ENCODE peak calls at places on chromosomes 12 and 14, in four cellular contexts. E is Panc1, G is tibial artery, L is heart right ventricle. V is an unnamed sample.

GRCh38 chr14:50926851-50927386 is 17.4 kb downstream of the PYGL start:
- DNase-seq in G (no peak), L (no peak), E (no peak), V (no peak)

GRCh38 chr14:84343637-84344036 is 1186.3 kb upstream of the FLRT2 start:
- DNase-seq in G (no peak), E (no peak), L (no peak), V (no peak)

GRCh38 chr14:25406818-25407217 is 356.9 kb upstream of the STXBP6 start:
- DNase-seq in G (no peak), E (no peak), L (no peak), V (peak; percentile 79)

GRCh38 chr14:54125109-54125508 is 168.5 kb upstream of the BMP4 start:
- DNase-seq in G (no peak), E (no peak), L (no peak), V (no peak)

GRCh38 chr14:64788706-64789105 is 84.5 kb downstream of the PLEKHG3 start:
- DNase-seq in E (no peak), G (peak; percentile 33), L (no peak), V (peak; percentile 84)

GRCh38 chr12:130041983-130042812 is 120.1 kb upstream of the FZD10 start:
- DNase-seq in E (no peak), G (no peak), L (peak; percentile 37), V (peak; percentile 78)

GRCh38 chr14:70810621-70811020 is 1.3 kb upstream of the MAP3K9 start:
- DNase-seq in E (no peak), L (no peak), G (no peak), V (no peak)

GRCh38 chr14:25756880-25757279 is 706.9 kb upstream of the STXBP6 start:
- DNase-seq in G (no peak), L (no peak), E (no peak), V (no peak)

GRCh38 chr14:24310666-24311604 is at the start of gene LTB4R:
- DNase-seq in E (no peak), L (peak; percentile 83), G (peak; percentile 86), V (no peak)

GRCh38 chr14:53450871-53451270 is 297.7 kb upstream of the DDHD1 start:
- DNase-seq in L (no peak), G (no peak), E (no peak), V (no peak)

GRCh38 chr12:18955594-18955993 is 173.9 kb upstream of the PLEKHA5 start:
- DNase-seq in G (no peak), E (no peak), L (no peak), V (no peak)

DNA sequence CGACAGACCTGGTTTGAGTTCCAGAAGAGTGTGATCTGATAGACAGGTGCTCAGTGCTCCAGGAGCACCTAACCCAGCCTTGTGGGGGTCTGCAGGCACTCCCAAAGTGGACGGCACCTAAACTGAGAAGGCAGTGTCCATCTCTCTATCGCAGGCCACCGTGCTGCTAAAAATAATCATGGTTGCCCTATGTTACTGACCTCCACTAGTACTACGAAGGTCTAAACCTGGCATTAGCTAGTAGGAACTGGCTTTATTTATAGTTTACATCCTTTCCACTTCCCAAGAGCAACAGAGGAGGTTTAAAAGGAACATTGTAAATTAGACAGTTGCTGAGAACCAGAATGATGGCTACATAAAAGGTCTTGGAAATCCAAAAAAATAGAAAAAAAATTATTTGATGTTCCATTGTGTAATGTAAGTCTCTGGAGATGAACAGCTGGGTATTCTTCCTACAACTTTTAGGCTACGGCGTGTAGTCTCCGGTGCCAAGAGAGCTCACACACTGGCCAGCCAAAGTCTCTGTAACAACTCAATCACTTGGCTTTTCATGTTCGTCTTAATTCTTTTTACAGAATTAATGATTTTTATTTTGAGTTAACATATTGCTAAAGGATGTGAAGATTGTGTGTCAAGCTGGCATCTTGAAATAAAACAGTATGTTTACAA is 27.3 kb downstream of the PPFIBP1 start:
- DNase-seq in L (no peak), E (no peak), G (no peak), V (peak; percentile 24)
- H3K27ac ChIP-seq in L (peak overlapping the region; percentile 78), E (peak overlapping the region; percentile 97), G (peak overlapping the region; percentile 64), V (no peak overlapping the region)

GRCh38 chr12:42002563-42002962 is 142.1 kb downstream of the GXYLT1 start:
- DNase-seq in L (no peak), E (no peak), G (no peak), V (no peak)
- H3K4me1 ChIP-seq in L (no peaks in the 10 kb centered on the region), E (no peaks in the 10 kb centered on the region), G (no peaks in the 10 kb centered on the region), V (no peaks in the 10 kb centered on the region)

GRCh38 chr12:1595690-1596347 is 1.4 kb upstream of the FBXL14 start:
- DNase-seq in E (no peak), L (no peak), G (no peak), V (no peak)
- TF ChIP-seq CTCF in E (no peak), L (no peak), G (no peak), V (no peak)

GRCh38 chr12:124386059-124386458 is 91.2 kb downstream of the RFLNA start:
- DNase-seq in L (peak; percentile 69), G (no peak), E (no peak), V (peak; percentile 38)

GRCh38 chr12:124387510-124387855 is 92.6 kb downstream of the RFLNA start:
- DNase-seq in L (peak; percentile 76), E (no peak), G (peak; percentile 85), V (no peak)

GRCh38 chr12:124384299-124384894 is 89.5 kb downstream of the RFLNA start:
- DNase-seq in G (no peak), E (no peak), L (no peak), V (no peak)

GRCh38 chr12:124386661-124387509 is 92.0 kb downstream of the RFLNA start:
- DNase-seq in G (no peak), L (peak; percentile 56), E (no peak), V (no peak)

GRCh38 chr12:124385219-124385969 is 90.5 kb downstream of the RFLNA start:
- DNase-seq in G (no peak), L (no peak), E (no peak), V (no peak)
- H3K27ac ChIP-seq in G (peak overlapping the region; percentile 96), L (peak overlapping the region; percentile 97), E (peak overlapping the region; percentile 86), V (no peak overlapping the region)

GRCh38 chr12:57238854-57239554 is 9.5 kb downstream of the SHMT2 start:
- DNase-seq in E (peak; percentile 63), G (peak; percentile 93), L (peak; percentile 92), V (peak; percentile 92)
- H3K4me1 ChIP-seq in E (peaks cover 21% of the 10 kb centered on the region), G (peaks cover 92% of the 10 kb centered on the region), L (peaks cover 88% of the 10 kb centered on the region), V (peaks cover 10% of the 10 kb centered on the region)

GRCh38 chr14:72098202-72098601 is 166.0 kb downstream of the RGS6 start:
- DNase-seq in E (no peak), G (no peak), L (no peak), V (no peak)

DNA sequence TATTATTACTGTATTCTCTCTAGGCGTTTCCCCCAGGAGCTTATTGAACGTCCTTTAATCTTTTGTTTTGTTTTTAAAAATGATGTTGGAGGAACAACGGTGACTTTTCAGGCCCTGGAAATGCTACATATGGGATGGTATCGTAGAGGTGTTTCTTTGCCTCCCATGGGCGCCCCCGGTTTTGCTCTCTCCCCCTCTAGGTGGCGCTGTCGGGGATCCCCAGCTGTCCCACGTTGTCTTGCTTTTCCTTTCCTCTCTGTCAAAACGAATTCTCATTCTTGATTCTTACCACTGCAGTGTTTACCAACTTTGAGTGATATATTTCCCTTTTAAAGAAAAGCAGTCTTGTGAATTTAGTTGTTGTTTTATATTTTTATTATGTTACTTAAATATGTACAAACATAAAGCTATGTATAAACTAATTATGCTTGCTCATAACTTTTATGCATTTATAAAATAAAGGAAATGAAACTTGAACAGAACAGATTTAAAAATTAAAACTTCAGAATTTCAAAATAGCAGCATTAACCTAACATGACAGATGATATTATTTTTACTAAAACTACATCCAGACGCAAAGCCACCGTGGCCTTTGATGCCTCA is 171.9 kb downstream of the RGS6 start:
- DNase-seq in E (no peak), L (peak; percentile 15), G (no peak), V (peak; percentile 31)
- TF ChIP-seq CTCF in E (peak; percentile 42), L (peak; percentile 42), G (peak; percentile 18), V (no peak)

DNA sequence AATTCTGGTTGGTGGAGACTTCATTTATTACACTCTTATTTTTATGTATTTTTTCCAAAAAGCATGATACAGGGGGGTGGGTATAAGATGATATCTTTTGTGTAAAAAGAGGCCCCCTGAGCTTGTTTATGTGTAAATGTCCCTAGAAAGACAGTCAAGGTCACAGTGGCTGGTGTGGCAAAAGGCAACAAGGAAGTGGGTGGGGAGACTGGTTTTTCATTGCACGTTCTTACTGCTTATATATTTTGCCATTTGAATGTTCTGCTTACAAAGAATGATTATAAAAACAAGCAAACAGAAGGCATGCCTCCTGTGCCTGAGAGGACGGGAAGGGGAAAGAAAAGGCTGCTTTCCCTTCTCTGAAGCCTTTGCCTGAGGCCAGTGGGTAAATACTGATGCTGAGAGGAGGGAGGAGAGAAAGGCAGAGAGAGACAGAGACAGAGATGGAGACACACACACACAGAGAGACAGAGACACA is 24.1 kb upstream of the ADIPOR2 start:
- DNase-seq in L (no peak), G (no peak), E (no peak), V (no peak)
- H3K27ac ChIP-seq in L (peak overlapping the region; percentile 78), G (peak overlapping the region; percentile 69), E (peak overlapping the region; percentile 13), V (peak overlapping the region; percentile 35)

V was measured in cardiac muscle cell.